ENCODE peak calls at places on chromosomes 7 and 10, in eight cellular contexts. N, S, Q, D, W, T, I and J are unnamed samples. For H3K27me3, the result is how much of the 10 kb centered on the place peaks cover.

GRCh38 chr7:24959735-24960485 is 20.1 kb downstream of the OSBPL3 start:
- DNase-seq in N (no peak), D (no peak), S (no peak), W (no peak), I (no peak), T (no peak), Q (no peak), J (no peak)

GRCh38 chr7:2757361-2757903 is 69.4 kb downstream of the AMZ1 start:
- DNase-seq in T (no peak), N (peak), Q (no peak), I (no peak), D (no peak), W (no peak), S (peak), J (peak)

GRCh38 chr7:47392241-47392759 is 189.6 kb downstream of the TNS3 start:
- DNase-seq in S (no peak), Q (no peak), I (peak), N (no peak), D (no peak), W (peak), T (no peak), J (peak)

GRCh38 chr7:33109758-33110238 is 594 bp upstream of the RP9 start:
- DNase-seq in W (no peak), T (no peak), N (no peak), D (no peak), I (no peak), Q (no peak), S (no peak), J (no peak)

GRCh38 chr7:149883452-149883861 is 9.7 kb downstream of the ATP6V0E2 start:
- DNase-seq in I (peak), S (peak), T (peak), Q (no peak), N (no peak), W (peak), D (no peak), J (peak)

GRCh38 chr10:88974012-88974411 is 16.6 kb upstream of the FAS start:
- DNase-seq in S (no peak), N (no peak), Q (no peak), D (no peak), I (no peak), W (no peak), T (no peak), J (no peak)

GRCh38 chr7:143361552-143362125 is 874 bp downstream of the FAM131B start:
- DNase-seq in N (no peak), Q (no peak), D (no peak), W (peak), S (no peak), I (no peak), T (peak), J (peak)

GRCh38 chr7:139702811-139703467 is 74.9 kb downstream of the HIPK2 start:
- DNase-seq in N (no peak), S (no peak), W (no peak), D (no peak), I (peak), T (no peak), Q (no peak), J (no peak)

GRCh38 chr7:98276241-98276761 is 5.2 kb upstream of the BRI3 start:
- DNase-seq in I (peak), S (no peak), W (no peak), T (no peak), D (no peak), Q (no peak), N (no peak), J (no peak)

GRCh38 chr7:72544486-72544885 is 132.3 kb upstream of the CALN1 start:
- DNase-seq in D (no peak), I (no peak), N (no peak), T (no peak), W (no peak), Q (no peak), S (no peak), J (no peak)

GRCh38 chr7:101162551-101163280 is 2.7 kb downstream of the VGF start:
- DNase-seq in Q (no peak), T (peak), N (no peak), W (peak), D (no peak), I (no peak), S (no peak), J (no peak)

DNA sequence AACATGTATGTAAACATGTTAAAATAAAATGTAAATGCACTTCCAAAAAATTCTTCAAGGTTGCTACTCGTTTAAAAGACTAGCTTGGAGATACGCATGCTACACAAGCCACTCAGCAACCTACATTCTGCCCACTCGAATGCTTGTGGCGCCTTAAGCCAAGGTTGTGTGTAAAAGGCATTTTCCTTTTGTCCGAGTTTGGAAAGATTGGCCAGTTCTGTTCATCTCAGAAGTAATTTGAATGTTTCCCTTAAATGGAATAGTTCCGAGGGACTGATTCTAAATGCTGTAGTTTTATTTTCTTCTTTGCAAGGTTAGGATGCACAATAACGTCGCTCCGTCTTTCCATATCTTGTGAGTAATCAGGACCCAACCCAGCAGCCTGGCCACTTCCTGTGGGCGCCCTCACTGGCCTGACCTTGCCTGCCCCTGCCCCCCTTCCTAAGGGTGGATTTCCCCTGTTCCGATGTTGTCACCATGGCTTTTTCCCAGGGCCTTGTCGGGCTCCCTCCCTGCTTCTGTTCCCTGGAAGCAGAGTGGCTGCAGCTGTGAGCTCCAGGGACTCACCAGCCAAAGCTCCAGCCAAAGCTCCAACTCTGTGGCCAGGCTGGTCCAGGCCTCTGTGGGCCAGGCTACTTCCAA is 70.6 kb downstream of the PTPRE start:
- DNase-seq in T (no peak), S (no peak), D (no peak), I (peak), W (no peak), Q (peak), N (no peak), J (peak)
- TF ChIP-seq POLR2AphosphoS5 in T (no peak), S (no peak), D (no peak), I (peak), W (no peak), Q (no peak), N (peak), J (peak)

GRCh38 chr7:76261329-76261728 is 41.1 kb upstream of the HSPB1 start:
- DNase-seq in T (no peak), D (no peak), N (no peak), W (no peak), I (no peak), Q (no peak), S (no peak), J (no peak)
- H3K27me3 ChIP-seq in T (under half), D (under half), N (under half), W (under half), I (under half), Q (under half), S (under half), J (under half)

DNA sequence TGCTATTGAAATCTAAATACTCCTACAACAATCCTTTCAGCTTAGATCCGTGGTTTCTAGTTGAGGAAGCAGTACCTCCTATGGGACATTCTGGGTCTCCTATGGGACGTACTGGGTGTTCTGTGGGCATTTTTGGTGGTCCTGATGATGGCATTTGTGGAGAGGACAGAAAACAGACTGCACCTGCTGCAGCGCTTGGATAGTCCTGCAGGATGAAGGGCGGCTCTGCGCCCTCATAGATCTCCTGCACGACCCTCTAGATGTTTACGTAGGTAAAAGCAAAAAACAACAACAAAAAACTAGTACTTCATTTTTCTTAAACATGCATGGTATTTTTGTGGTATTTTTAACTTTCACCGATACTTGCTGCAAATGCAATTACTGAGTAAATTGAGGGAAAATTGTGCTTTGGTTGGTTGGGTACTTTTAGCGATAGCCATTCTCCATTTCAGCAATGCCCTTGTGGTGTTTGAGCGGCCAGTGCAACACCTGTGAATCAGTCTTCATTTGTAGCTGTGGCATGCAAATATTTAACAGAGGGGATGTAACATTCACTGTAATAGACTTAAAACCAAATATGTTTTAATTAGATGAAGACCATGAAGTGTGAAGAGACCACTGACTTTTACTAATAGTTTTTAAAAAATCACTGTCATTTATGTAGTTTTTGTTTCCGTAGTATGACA is 461.2 kb downstream of the SDK1 start:
- DNase-seq in S (no peak), W (no peak), D (no peak), T (peak), I (no peak), N (no peak), Q (no peak), J (no peak)
- TF ChIP-seq POLR2AphosphoS5 in S (no peak), W (no peak), D (no peak), T (no peak), I (no peak), N (no peak), Q (no peak), J (no peak)

GRCh38 chr10:93067443-93068365 is 6.0 kb upstream of the CYP26A1 start:
- DNase-seq in W (no peak), N (no peak), Q (no peak), T (no peak), D (no peak), S (no peak), I (no peak), J (no peak)
- H3K27me3 ChIP-seq in W (under half), N (half or more), Q (half or more), T (half or more), D (under half), S (under half), I (half or more), J (under half)

DNA sequence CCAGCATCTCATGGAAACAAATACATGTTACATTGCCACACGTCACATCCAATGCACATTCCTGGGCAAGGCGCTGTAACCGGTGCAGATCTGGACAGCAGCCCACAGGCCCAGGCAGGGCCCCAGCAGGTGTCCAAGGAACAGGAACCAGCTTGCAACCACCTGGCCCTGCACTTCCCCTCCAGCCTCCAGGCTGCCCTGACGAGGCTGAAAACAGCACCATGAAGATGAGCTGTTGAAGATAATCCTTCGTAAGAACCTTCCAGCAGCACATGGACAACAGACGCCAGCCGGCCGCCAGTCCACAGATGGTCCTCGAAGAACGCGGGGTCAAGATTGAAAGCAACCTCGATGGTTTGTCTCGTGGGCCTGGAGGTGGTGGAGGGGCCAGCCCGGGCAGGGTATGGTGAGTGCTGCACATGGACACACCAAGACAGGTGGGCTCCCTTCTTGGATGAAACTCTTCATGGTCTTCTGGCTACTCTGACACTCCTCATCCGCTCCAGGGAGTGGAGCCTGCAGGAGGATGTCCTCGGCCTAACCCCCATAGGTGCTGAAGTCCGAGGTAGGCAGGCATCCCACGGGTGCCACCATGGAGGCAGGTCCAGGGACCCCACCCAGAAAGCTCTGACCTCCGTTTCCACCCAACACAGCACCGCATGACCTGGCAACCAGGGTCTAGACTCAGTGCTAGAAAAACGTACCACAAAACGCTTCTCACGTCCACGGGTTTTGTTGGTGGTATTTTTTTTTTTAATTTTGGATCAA is 22.9 kb downstream of the PDGFA start:
- DNase-seq in T (peak), W (no peak), I (no peak), Q (no peak), N (peak), D (no peak), S (no peak), J (peak)
- TF ChIP-seq POLR2AphosphoS5 in T (no peak), W (no peak), I (no peak), Q (no peak), N (peak), D (no peak), S (no peak), J (no peak)

GRCh38 chr7:22549667-22550513 is 49.9 kb upstream of the STEAP1B start:
- DNase-seq in D (no peak), S (peak), Q (no peak), N (no peak), I (no peak), T (peak), W (no peak), J (peak)

GRCh38 chr7:22546769-22547168 is 46.8 kb upstream of the STEAP1B start:
- DNase-seq in T (no peak), Q (no peak), D (no peak), S (no peak), N (no peak), W (no peak), I (no peak), J (no peak)

GRCh38 chr7:22550514-22551010 is 50.6 kb upstream of the STEAP1B start:
- DNase-seq in I (no peak), S (no peak), Q (no peak), N (no peak), T (no peak), D (no peak), W (no peak), J (no peak)

GRCh38 chr7:22548313-22548712 is 48.3 kb upstream of the STEAP1B start:
- DNase-seq in N (no peak), S (no peak), I (no peak), D (no peak), W (no peak), T (no peak), Q (no peak), J (no peak)

DNA sequence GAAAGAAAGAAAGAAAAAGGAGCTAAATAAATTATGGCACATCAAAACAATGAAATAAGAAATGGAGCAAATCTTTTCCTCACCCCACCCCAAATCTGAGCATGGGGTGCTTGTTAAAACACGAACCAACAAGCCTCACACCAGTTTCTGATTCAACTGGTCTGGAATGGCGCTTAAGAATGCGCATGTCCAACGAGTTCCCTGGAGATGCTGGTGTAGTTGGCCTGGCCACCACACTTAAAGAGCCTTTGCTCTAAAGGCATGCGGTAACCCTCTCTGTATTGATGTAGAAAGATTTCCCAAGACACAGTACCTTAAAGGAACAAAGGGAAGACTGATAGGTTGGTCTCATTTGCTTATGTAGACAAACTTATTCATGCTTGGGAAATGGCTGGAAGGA is 49.1 kb upstream of the STEAP1B start:
- DNase-seq in Q (no peak), I (no peak), W (no peak), S (no peak), N (no peak), T (peak), D (no peak), J (peak)
- H3K27me3 ChIP-seq in Q (half or more), I (under half), W (under half), S (under half), N (under half), T (under half), D (under half), J (under half)